ENCODE peak calls at places on chromosome 20, in ten cellular contexts. One of them, this sample, is unnamed.
A peak's percentile ranks its signal among the peaks of the same experiment; 100 is the strongest.

GRCh38 chr20:41696428-41696827 is 78.3 kb upstream of the CHD6 start:
- DNase-seq in fibroblast of mammary gland: peak; percentile 30
- DNase-seq in cardiac fibroblast: peak; percentile 8
- DNase-seq in SK-N-SH: no peak
- DNase-seq in cardiac muscle cell: peak; percentile 25
- DNase-seq in PC-3: no peak
- DNase-seq in GM23338: no peak
- DNase-seq in WERI-Rb-1: no peak
- DNase-seq in body of pancreas: no peak
- DNase-seq in mucosa of descending colon: no peak
- DNase-seq in this sample: no peak

GRCh38 chr20:46362931-46363872 is 43.2 kb downstream of the ELMO2 start:
- DNase-seq in cardiac fibroblast: no peak
- DNase-seq in mucosa of descending colon: no peak
- DNase-seq in WERI-Rb-1: no peak
- DNase-seq in GM23338: no peak
- DNase-seq in fibroblast of mammary gland: no peak
- DNase-seq in cardiac muscle cell: no peak
- DNase-seq in body of pancreas: no peak
- DNase-seq in SK-N-SH: no peak
- DNase-seq in PC-3: no peak
- DNase-seq in this sample: no peak

GRCh38 chr20:41387433-41387832 is 20.8 kb upstream of the EMILIN3 start:
- DNase-seq in mucosa of descending colon: no peak
- DNase-seq in WERI-Rb-1: peak; percentile 21
- DNase-seq in cardiac fibroblast: no peak
- DNase-seq in PC-3: no peak
- DNase-seq in cardiac muscle cell: no peak
- DNase-seq in body of pancreas: no peak
- DNase-seq in GM23338: peak; percentile 77
- DNase-seq in fibroblast of mammary gland: no peak
- DNase-seq in SK-N-SH: peak; percentile 58
- DNase-seq in this sample: no peak

GRCh38 chr20:5652626-5653573 is 97.3 kb upstream of the SHLD1 start:
- DNase-seq in fibroblast of mammary gland: peak; percentile 82
- DNase-seq in body of pancreas: no peak
- DNase-seq in WERI-Rb-1: no peak
- DNase-seq in PC-3: peak; percentile 97
- DNase-seq in GM23338: no peak
- DNase-seq in mucosa of descending colon: no peak
- DNase-seq in cardiac muscle cell: peak; percentile 64
- DNase-seq in cardiac fibroblast: peak; percentile 88
- DNase-seq in SK-N-SH: no peak
- DNase-seq in this sample: no peak

GRCh38 chr20:22346716-22347115 is 237.7 kb downstream of the FOXA2 start:
- DNase-seq in cardiac fibroblast: no peak
- DNase-seq in mucosa of descending colon: no peak
- DNase-seq in PC-3: peak; percentile 90
- DNase-seq in SK-N-SH: no peak
- DNase-seq in cardiac muscle cell: no peak
- DNase-seq in fibroblast of mammary gland: no peak
- DNase-seq in body of pancreas: no peak
- DNase-seq in GM23338: no peak
- DNase-seq in WERI-Rb-1: no peak
- DNase-seq in this sample: no peak

GRCh38 chr20:44629542-44629941 is 22.0 kb downstream of the ADA start:
- DNase-seq in body of pancreas: no peak
- DNase-seq in cardiac muscle cell: no peak
- DNase-seq in fibroblast of mammary gland: no peak
- DNase-seq in mucosa of descending colon: no peak
- DNase-seq in GM23338: no peak
- DNase-seq in cardiac fibroblast: no peak
- DNase-seq in WERI-Rb-1: no peak
- DNase-seq in SK-N-SH: peak; percentile 80
- DNase-seq in PC-3: no peak
- DNase-seq in this sample: no peak

GRCh38 chr20:3930265-3931206 is 41.3 kb downstream of the PANK2 start:
- DNase-seq in SK-N-SH: no peak
- DNase-seq in PC-3: no peak
- DNase-seq in fibroblast of mammary gland: no peak
- DNase-seq in mucosa of descending colon: no peak
- DNase-seq in GM23338: no peak
- DNase-seq in cardiac muscle cell: no peak
- DNase-seq in cardiac fibroblast: no peak
- DNase-seq in WERI-Rb-1: no peak
- DNase-seq in body of pancreas: no peak
- DNase-seq in this sample: peak; percentile 26

GRCh38 chr20:771741-772464 is 3.6 kb upstream of the SLC52A3 start:
- DNase-seq in body of pancreas: no peak
- DNase-seq in WERI-Rb-1: no peak
- DNase-seq in fibroblast of mammary gland: no peak
- DNase-seq in SK-N-SH: no peak
- DNase-seq in GM23338: no peak
- DNase-seq in PC-3: no peak
- DNase-seq in cardiac muscle cell: no peak
- DNase-seq in cardiac fibroblast: no peak
- DNase-seq in mucosa of descending colon: no peak
- DNase-seq in this sample: no peak

GRCh38 chr20:53879048-53879684 is 191.2 kb downstream of the BCAS1 start:
- DNase-seq in fibroblast of mammary gland: no peak
- DNase-seq in mucosa of descending colon: no peak
- DNase-seq in cardiac muscle cell: no peak
- DNase-seq in GM23338: no peak
- DNase-seq in SK-N-SH: no peak
- DNase-seq in WERI-Rb-1: no peak
- DNase-seq in body of pancreas: no peak
- DNase-seq in PC-3: no peak
- DNase-seq in cardiac fibroblast: no peak
- DNase-seq in this sample: no peak

GRCh38 chr20:32524871-32525501 is 60.1 kb downstream of the NOL4L start:
- DNase-seq in cardiac muscle cell: no peak
- DNase-seq in GM23338: no peak
- DNase-seq in PC-3: no peak
- DNase-seq in mucosa of descending colon: peak; percentile 51
- DNase-seq in WERI-Rb-1: no peak
- DNase-seq in SK-N-SH: peak; percentile 73
- DNase-seq in cardiac fibroblast: no peak
- DNase-seq in fibroblast of mammary gland: no peak
- DNase-seq in body of pancreas: peak; percentile 91
- DNase-seq in this sample: no peak

GRCh38 chr20:2652724-2653510 is 485 bp downstream of the NOP56 start:
- DNase-seq in mucosa of descending colon: peak; percentile 35
- DNase-seq in SK-N-SH: peak; percentile 81
- DNase-seq in fibroblast of mammary gland: no peak
- DNase-seq in body of pancreas: no peak
- DNase-seq in cardiac muscle cell: no peak
- DNase-seq in WERI-Rb-1: peak; percentile 41
- DNase-seq in PC-3: no peak
- DNase-seq in GM23338: peak; percentile 37
- DNase-seq in cardiac fibroblast: no peak
- DNase-seq in this sample: no peak

DNA sequence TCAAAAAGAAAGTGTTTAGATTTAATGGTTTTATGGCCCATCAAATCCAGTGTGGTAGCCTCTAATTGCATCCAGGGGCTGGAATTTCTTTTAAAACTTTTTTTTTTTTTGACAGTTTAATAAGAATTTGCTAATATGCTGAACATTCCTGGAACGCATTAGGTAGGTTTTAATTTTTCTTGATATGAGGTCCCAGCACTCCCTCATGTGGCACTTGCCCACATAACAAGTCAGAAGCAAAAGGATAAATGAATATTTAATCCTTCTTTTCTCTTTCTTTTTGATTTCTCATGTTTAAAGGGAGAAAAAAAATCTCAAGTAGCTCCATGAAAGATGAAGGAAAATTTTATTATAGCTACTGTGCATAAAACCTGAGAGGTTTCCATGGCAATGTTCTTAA is 13.5 kb downstream of the HAO1 start:
- DNase-seq in PC-3: peak; percentile 67
- DNase-seq in cardiac fibroblast: peak; percentile 78
- DNase-seq in WERI-Rb-1: peak; percentile 11
- DNase-seq in fibroblast of mammary gland: peak; percentile 55
- DNase-seq in SK-N-SH: peak; percentile 10
- DNase-seq in cardiac muscle cell: peak; percentile 72
- DNase-seq in GM23338: peak; percentile 36
- DNase-seq in body of pancreas: no peak
- DNase-seq in mucosa of descending colon: no peak
- DNase-seq in this sample: no peak
- TF ChIP-seq CTCF in PC-3: peak; percentile 92
- TF ChIP-seq CTCF in cardiac fibroblast: peak; percentile 58
- TF ChIP-seq CTCF in WERI-Rb-1: peak; percentile 36
- TF ChIP-seq CTCF in fibroblast of mammary gland: peak; percentile 63
- TF ChIP-seq CTCF in SK-N-SH: peak; percentile 80
- TF ChIP-seq CTCF in cardiac muscle cell: peak; percentile 69
- TF ChIP-seq CTCF in GM23338: peak; percentile 73
- TF ChIP-seq CTCF in body of pancreas: peak; percentile 18
- TF ChIP-seq CTCF in mucosa of descending colon: no peak
- TF ChIP-seq CTCF in this sample: peak; percentile 73

GRCh38 chr20:20292472-20292871 is 75.4 kb upstream of the INSM1 start:
- DNase-seq in WERI-Rb-1: no peak
- DNase-seq in PC-3: no peak
- DNase-seq in cardiac fibroblast: no peak
- DNase-seq in cardiac muscle cell: no peak
- DNase-seq in fibroblast of mammary gland: no peak
- DNase-seq in mucosa of descending colon: no peak
- DNase-seq in body of pancreas: no peak
- DNase-seq in GM23338: no peak
- DNase-seq in SK-N-SH: no peak
- DNase-seq in this sample: no peak
- H3K4me3 ChIP-seq in WERI-Rb-1: no peak overlapping the region
- H3K4me3 ChIP-seq in PC-3: no peak overlapping the region
- H3K4me3 ChIP-seq in cardiac fibroblast: no peak overlapping the region
- H3K4me3 ChIP-seq in cardiac muscle cell: no peak overlapping the region
- H3K4me3 ChIP-seq in fibroblast of mammary gland: no peak overlapping the region
- H3K4me3 ChIP-seq in mucosa of descending colon: no peak overlapping the region
- H3K4me3 ChIP-seq in body of pancreas: no peak overlapping the region
- H3K4me3 ChIP-seq in GM23338: no peak overlapping the region
- H3K4me3 ChIP-seq in SK-N-SH: no peak overlapping the region
- H3K4me3 ChIP-seq in this sample: no peak overlapping the region

GRCh38 chr20:20369353-20370086 is 1.6 kb downstream of the INSM1 start:
- DNase-seq in PC-3: peak; percentile 33
- DNase-seq in cardiac fibroblast: no peak
- DNase-seq in cardiac muscle cell: no peak
- DNase-seq in SK-N-SH: peak; percentile 50
- DNase-seq in GM23338: peak; percentile 72
- DNase-seq in fibroblast of mammary gland: no peak
- DNase-seq in WERI-Rb-1: peak; percentile 44
- DNase-seq in mucosa of descending colon: peak; percentile 76
- DNase-seq in body of pancreas: peak; percentile 43
- DNase-seq in this sample: no peak
- TF ChIP-seq CTCF in PC-3: peak; percentile 52
- TF ChIP-seq CTCF in cardiac fibroblast: no peak
- TF ChIP-seq CTCF in cardiac muscle cell: no peak
- TF ChIP-seq CTCF in SK-N-SH: no peak
- TF ChIP-seq CTCF in GM23338: peak; percentile 22
- TF ChIP-seq CTCF in fibroblast of mammary gland: no peak
- TF ChIP-seq CTCF in WERI-Rb-1: peak; percentile 59
- TF ChIP-seq CTCF in mucosa of descending colon: no peak
- TF ChIP-seq CTCF in body of pancreas: no peak
- TF ChIP-seq CTCF in this sample: no peak

GRCh38 chr20:38447251-38447661 is 12.1 kb upstream of the SNHG17 start:
- DNase-seq in SK-N-SH: peak; percentile 56
- DNase-seq in fibroblast of mammary gland: no peak
- DNase-seq in GM23338: peak; percentile 32
- DNase-seq in body of pancreas: no peak
- DNase-seq in mucosa of descending colon: peak; percentile 36
- DNase-seq in cardiac fibroblast: no peak
- DNase-seq in PC-3: no peak
- DNase-seq in cardiac muscle cell: no peak
- DNase-seq in WERI-Rb-1: no peak
- DNase-seq in this sample: no peak

GRCh38 chr20:38446441-38447209 is 11.5 kb upstream of the SNHG17 start:
- DNase-seq in body of pancreas: peak; percentile 91
- DNase-seq in fibroblast of mammary gland: peak; percentile 92
- DNase-seq in cardiac fibroblast: peak; percentile 95
- DNase-seq in GM23338: peak; percentile 96
- DNase-seq in mucosa of descending colon: peak; percentile 95
- DNase-seq in SK-N-SH: peak; percentile 94
- DNase-seq in PC-3: peak; percentile 92
- DNase-seq in cardiac muscle cell: peak; percentile 97
- DNase-seq in WERI-Rb-1: peak; percentile 92
- DNase-seq in this sample: no peak

GRCh38 chr20:38447931-38448675 is 13.0 kb upstream of the SNHG17 start:
- DNase-seq in GM23338: no peak
- DNase-seq in PC-3: no peak
- DNase-seq in body of pancreas: no peak
- DNase-seq in SK-N-SH: no peak
- DNase-seq in mucosa of descending colon: peak; percentile 33
- DNase-seq in WERI-Rb-1: no peak
- DNase-seq in cardiac fibroblast: no peak
- DNase-seq in cardiac muscle cell: no peak
- DNase-seq in fibroblast of mammary gland: no peak
- DNase-seq in this sample: no peak

GRCh38 chr20:38445402-38445801 is 10.3 kb upstream of the SNHG17 start:
- DNase-seq in mucosa of descending colon: no peak
- DNase-seq in body of pancreas: no peak
- DNase-seq in cardiac fibroblast: no peak
- DNase-seq in PC-3: no peak
- DNase-seq in WERI-Rb-1: no peak
- DNase-seq in cardiac muscle cell: no peak
- DNase-seq in GM23338: no peak
- DNase-seq in SK-N-SH: no peak
- DNase-seq in fibroblast of mammary gland: no peak
- DNase-seq in this sample: no peak

GRCh38 chr20:38445901-38446425 is 10.8 kb upstream of the SNHG17 start:
- DNase-seq in WERI-Rb-1: no peak
- DNase-seq in mucosa of descending colon: no peak
- DNase-seq in cardiac muscle cell: no peak
- DNase-seq in SK-N-SH: no peak
- DNase-seq in PC-3: no peak
- DNase-seq in GM23338: no peak
- DNase-seq in cardiac fibroblast: no peak
- DNase-seq in body of pancreas: no peak
- DNase-seq in fibroblast of mammary gland: no peak
- DNase-seq in this sample: no peak
- H3K4me3 ChIP-seq in WERI-Rb-1: no peak overlapping the region
- H3K4me3 ChIP-seq in mucosa of descending colon: peak overlapping the region; percentile 81
- H3K4me3 ChIP-seq in cardiac muscle cell: peak overlapping the region; percentile 93
- H3K4me3 ChIP-seq in SK-N-SH: peak overlapping the region; percentile 88
- H3K4me3 ChIP-seq in PC-3: peak overlapping the region; percentile 91
- H3K4me3 ChIP-seq in GM23338: peak overlapping the region; percentile 96
- H3K4me3 ChIP-seq in cardiac fibroblast: peak overlapping the region; percentile 92
- H3K4me3 ChIP-seq in body of pancreas: no peak overlapping the region
- H3K4me3 ChIP-seq in fibroblast of mammary gland: peak overlapping the region; percentile 91
- H3K4me3 ChIP-seq in this sample: no peak overlapping the region

DNA sequence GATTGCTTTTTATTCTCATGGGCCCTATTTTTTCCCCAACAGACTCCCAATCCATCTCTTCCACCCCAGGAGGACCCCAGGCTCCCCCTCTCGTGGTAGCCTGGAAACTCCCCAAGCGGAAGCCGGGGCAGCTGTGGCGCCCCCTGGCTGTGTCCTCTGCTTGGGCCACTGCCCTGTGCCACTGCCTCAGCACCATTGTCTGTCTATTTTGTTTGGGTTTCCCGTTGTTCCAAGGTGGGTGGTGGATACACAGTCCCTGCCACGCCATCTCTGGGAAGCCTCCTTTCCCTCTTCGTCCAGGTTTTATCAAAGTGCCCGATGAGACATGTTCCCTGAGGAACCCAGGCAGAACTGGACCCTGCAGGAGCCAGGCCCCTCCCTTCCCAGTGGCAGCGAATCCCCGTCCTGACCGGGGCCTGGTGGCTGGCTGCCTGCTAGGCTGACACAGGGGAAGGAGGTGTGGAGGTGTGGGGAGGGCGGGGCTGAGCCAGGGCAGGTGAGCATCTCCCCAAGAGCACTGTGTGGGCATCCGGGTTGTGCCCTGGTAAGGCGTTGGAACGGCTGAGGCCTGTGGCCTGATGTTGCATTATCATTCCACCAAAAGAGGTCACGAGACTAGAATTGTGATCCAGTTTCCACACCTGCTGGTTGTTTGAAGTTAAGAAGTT is 228.2 kb downstream of the CDH4 start:
- DNase-seq in WERI-Rb-1: no peak
- DNase-seq in GM23338: peak; percentile 43
- DNase-seq in cardiac muscle cell: no peak
- DNase-seq in body of pancreas: no peak
- DNase-seq in SK-N-SH: no peak
- DNase-seq in PC-3: no peak
- DNase-seq in mucosa of descending colon: no peak
- DNase-seq in fibroblast of mammary gland: no peak
- DNase-seq in cardiac fibroblast: no peak
- DNase-seq in this sample: no peak
- TF ChIP-seq CTCF in WERI-Rb-1: no peak
- TF ChIP-seq CTCF in GM23338: peak; percentile 68
- TF ChIP-seq CTCF in cardiac muscle cell: no peak
- TF ChIP-seq CTCF in body of pancreas: no peak
- TF ChIP-seq CTCF in SK-N-SH: no peak
- TF ChIP-seq CTCF in PC-3: no peak
- TF ChIP-seq CTCF in mucosa of descending colon: no peak
- TF ChIP-seq CTCF in fibroblast of mammary gland: peak; percentile 13
- TF ChIP-seq CTCF in cardiac fibroblast: no peak
- TF ChIP-seq CTCF in this sample: no peak

This sample was measured in kidney epithelial cell.